ENCODE peak calls at places on chromosomes 5 and 9, in nine cellular contexts. I is skeletal muscle cell; H is hippocampal formation; G is T-cell; T is GM23338; F is MM.1S; R is B cell; K is CD14-positive monocyte; J is stimulated activated CD4-positive, alpha-beta T cell treated with anti-CD3 and anti-CD28 coated beads, Interleukin-1b, Interleukin-23, amount 100 ng/mL, for 24 hours. E is an unnamed sample.

GRCh38 chr5:137466888-137467287 is 32.2 kb downstream of the SPOCK1 start:
- DNase-seq in F (no peak), I (no peak), H (no peak), R (no peak), K (no peak), J (no peak), T (no peak), G (no peak), E (no peak)

GRCh38 chr9:136057236-136058151 is 37.6 kb downstream of the NACC2 start:
- DNase-seq in I (no peak), J (no peak), K (peak), H (no peak), G (no peak), T (peak), F (no peak), R (peak), E (no peak)

GRCh38 chr9:121529237-121529987 is 29.8 kb upstream of the GGTA1 start:
- DNase-seq in F (no peak), J (no peak), G (no peak), T (no peak), K (no peak), I (peak), R (no peak), H (peak), E (no peak)

GRCh38 chr5:155250601-155251000 is 237.0 kb downstream of the KIF4B start:
- DNase-seq in R (no peak), G (no peak), K (no peak), J (no peak), T (no peak), H (no peak), F (no peak), I (no peak), E (no peak)

GRCh38 chr5:181218795-181219124 is 4.3 kb upstream of the TRIM41 start:
- DNase-seq in G (no peak), H (no peak), J (no peak), R (no peak), K (no peak), F (peak), T (peak), I (no peak), E (no peak)

GRCh38 chr5:59569158-59569557 is 324.4 kb downstream of the PDE4D start:
- DNase-seq in K (no peak), R (no peak), H (no peak), F (peak), J (no peak), T (no peak), G (no peak), I (no peak), E (no peak)

GRCh38 chr9:106755727-106756126 is 107.2 kb upstream of the ZNF462 start:
- DNase-seq in H (no peak), K (no peak), T (no peak), R (no peak), I (no peak), G (no peak), J (no peak), F (no peak), E (no peak)

GRCh38 chr9:723308-723707 is 118.2 kb upstream of the DMRT1 start:
- DNase-seq in K (no peak), T (no peak), H (no peak), I (no peak), F (no peak), J (no peak), R (no peak), G (no peak), E (no peak)

GRCh38 chr9:98232926-98233325 is 22.5 kb downstream of the TBC1D2 start:
- DNase-seq in T (no peak), I (no peak), G (no peak), K (peak), J (no peak), F (no peak), H (no peak), R (no peak), E (no peak)

GRCh38 chr9:374726-375125 is 160.1 kb downstream of the DOCK8 start:
- DNase-seq in K (no peak), J (no peak), G (no peak), H (no peak), R (no peak), I (peak), T (no peak), F (no peak), E (no peak)

GRCh38 chr5:143229896-143230675 is 173.4 kb downstream of the NR3C1 start:
- DNase-seq in H (no peak), R (no peak), J (no peak), G (peak), I (no peak), K (no peak), T (no peak), F (peak), E (peak)

GRCh38 chr9:37408933-37409710 is 13.4 kb upstream of the GRHPR start:
- DNase-seq in F (peak), G (peak), I (no peak), H (no peak), R (peak), J (peak), K (no peak), T (no peak), E (peak)

GRCh38 chr9:126788631-126789349 is 16.1 kb upstream of the ZBTB43 start:
- DNase-seq in T (no peak), G (no peak), J (no peak), I (peak), R (no peak), H (no peak), K (no peak), F (peak), E (no peak)

GRCh38 chr9:120982851-120983250 is 56.3 kb upstream of the TRAF1 start:
- DNase-seq in F (no peak), I (no peak), R (no peak), H (no peak), J (no peak), G (no peak), K (no peak), T (no peak), E (no peak)

GRCh38 chr5:35672995-35673394 is 55.3 kb downstream of the SPEF2 start:
- DNase-seq in T (peak), J (no peak), F (no peak), K (no peak), R (no peak), H (no peak), G (peak), I (no peak), E (peak)

E was measured in OCI-LY7.